ENCODE peak calls at places on chromosomes 16 and 17, in eight cellular contexts. One of them, this sample, is unnamed.
A peak's percentile ranks its signal among the peaks of the same experiment; 100 is the strongest.

GRCh38 chr17:83090424-83091256 is 11.2 kb downstream of the METRNL start:
- DNase-seq in IMR-90: no peak
- DNase-seq in lower leg skin: no peak
- DNase-seq in testis: no peak
- DNase-seq in heart left ventricle: no peak
- DNase-seq in body of pancreas: no peak
- DNase-seq in erythroblast: no peak
- DNase-seq in A549: no peak
- DNase-seq in this sample: no peak

GRCh38 chr17:82272495-82273326 is 789 bp downstream of the CSNK1D start:
- DNase-seq in A549: peak; percentile 59
- DNase-seq in heart left ventricle: peak; percentile 62
- DNase-seq in testis: peak; percentile 54
- DNase-seq in erythroblast: peak; percentile 82
- DNase-seq in IMR-90: no peak
- DNase-seq in body of pancreas: peak; percentile 54
- DNase-seq in lower leg skin: no peak
- DNase-seq in this sample: no peak

GRCh38 chr17:34715504-34715903 is 136.1 kb downstream of the TMEM132E start:
- DNase-seq in erythroblast: no peak
- DNase-seq in testis: no peak
- DNase-seq in heart left ventricle: no peak
- DNase-seq in lower leg skin: no peak
- DNase-seq in body of pancreas: no peak
- DNase-seq in A549: no peak
- DNase-seq in IMR-90: no peak
- DNase-seq in this sample: no peak

GRCh38 chr17:80122026-80122575 is 20.7 kb downstream of the GAA start:
- DNase-seq in A549: no peak
- DNase-seq in body of pancreas: no peak
- DNase-seq in testis: peak; percentile 7
- DNase-seq in lower leg skin: no peak
- DNase-seq in heart left ventricle: no peak
- DNase-seq in IMR-90: no peak
- DNase-seq in erythroblast: no peak
- DNase-seq in this sample: no peak

GRCh38 chr17:80773243-80773991 is 218.2 kb upstream of the CHMP6 start:
- DNase-seq in IMR-90: peak; percentile 80
- DNase-seq in erythroblast: no peak
- DNase-seq in body of pancreas: no peak
- DNase-seq in lower leg skin: no peak
- DNase-seq in heart left ventricle: peak; percentile 67
- DNase-seq in A549: no peak
- DNase-seq in testis: peak; percentile 45
- DNase-seq in this sample: no peak

GRCh38 chr17:10061131-10061581 is 137.2 kb downstream of the GAS7 start:
- DNase-seq in lower leg skin: peak; percentile 60
- DNase-seq in heart left ventricle: peak; percentile 62
- DNase-seq in body of pancreas: no peak
- DNase-seq in erythroblast: no peak
- DNase-seq in testis: no peak
- DNase-seq in A549: no peak
- DNase-seq in IMR-90: no peak
- DNase-seq in this sample: no peak

GRCh38 chr16:82954224-82954929 is 327.6 kb downstream of the CDH13 start:
- DNase-seq in erythroblast: no peak
- DNase-seq in A549: no peak
- DNase-seq in body of pancreas: no peak
- DNase-seq in heart left ventricle: no peak
- DNase-seq in IMR-90: peak; percentile 70
- DNase-seq in testis: no peak
- DNase-seq in lower leg skin: no peak
- DNase-seq in this sample: no peak

GRCh38 chr16:46629331-46629843 is 8.2 kb upstream of the SHCBP1 start:
- DNase-seq in heart left ventricle: no peak
- DNase-seq in body of pancreas: no peak
- DNase-seq in erythroblast: no peak
- DNase-seq in A549: peak; percentile 58
- DNase-seq in testis: no peak
- DNase-seq in IMR-90: peak; percentile 60
- DNase-seq in lower leg skin: no peak
- DNase-seq in this sample: peak; percentile 53

GRCh38 chr16:83923581-83924365 is 24.9 kb downstream of the MLYCD start:
- DNase-seq in heart left ventricle: peak; percentile 18
- DNase-seq in IMR-90: no peak
- DNase-seq in A549: no peak
- DNase-seq in testis: peak; percentile 33
- DNase-seq in lower leg skin: no peak
- DNase-seq in erythroblast: no peak
- DNase-seq in body of pancreas: no peak
- DNase-seq in this sample: no peak

GRCh38 chr16:67565470-67566100 is 3.3 kb downstream of the CTCF start:
- DNase-seq in lower leg skin: no peak
- DNase-seq in IMR-90: no peak
- DNase-seq in heart left ventricle: no peak
- DNase-seq in A549: no peak
- DNase-seq in body of pancreas: no peak
- DNase-seq in testis: no peak
- DNase-seq in erythroblast: no peak
- DNase-seq in this sample: no peak

GRCh38 chr17:15261063-15261817 is 3.9 kb downstream of the PMP22 start:
- DNase-seq in testis: peak; percentile 60
- DNase-seq in IMR-90: peak; percentile 60
- DNase-seq in A549: peak; percentile 87
- DNase-seq in heart left ventricle: peak; percentile 73
- DNase-seq in erythroblast: peak; percentile 60
- DNase-seq in body of pancreas: peak; percentile 28
- DNase-seq in lower leg skin: no peak
- DNase-seq in this sample: peak; percentile 35

GRCh38 chr16:74724820-74725549 is 24.3 kb upstream of the MLKL start:
- DNase-seq in lower leg skin: no peak
- DNase-seq in A549: no peak
- DNase-seq in IMR-90: peak; percentile 82
- DNase-seq in heart left ventricle: no peak
- DNase-seq in erythroblast: no peak
- DNase-seq in testis: no peak
- DNase-seq in body of pancreas: no peak
- DNase-seq in this sample: peak; percentile 93

GRCh38 chr16:50680907-50681885 is at the start of gene SNX20:
- DNase-seq in body of pancreas: no peak
- DNase-seq in erythroblast: no peak
- DNase-seq in IMR-90: no peak
- DNase-seq in A549: no peak
- DNase-seq in lower leg skin: no peak
- DNase-seq in testis: peak; percentile 29
- DNase-seq in heart left ventricle: peak; percentile 68
- DNase-seq in this sample: no peak

GRCh38 chr16:49951568-49952195 is 73.3 kb upstream of the CNEP1R1 start:
- DNase-seq in erythroblast: no peak
- DNase-seq in body of pancreas: no peak
- DNase-seq in A549: no peak
- DNase-seq in lower leg skin: no peak
- DNase-seq in IMR-90: no peak
- DNase-seq in testis: no peak
- DNase-seq in heart left ventricle: no peak
- DNase-seq in this sample: no peak

GRCh38 chr16:2086812-2087425 is 39.1 kb downstream of the TSC2 start:
- DNase-seq in IMR-90: no peak
- DNase-seq in heart left ventricle: no peak
- DNase-seq in lower leg skin: no peak
- DNase-seq in erythroblast: no peak
- DNase-seq in A549: no peak
- DNase-seq in body of pancreas: no peak
- DNase-seq in testis: no peak
- DNase-seq in this sample: no peak

GRCh38 chr17:81289627-81290026 is 5.5 kb downstream of the SLC38A10 start:
- DNase-seq in erythroblast: no peak
- DNase-seq in lower leg skin: no peak
- DNase-seq in testis: no peak
- DNase-seq in IMR-90: no peak
- DNase-seq in A549: no peak
- DNase-seq in body of pancreas: no peak
- DNase-seq in heart left ventricle: no peak
- DNase-seq in this sample: no peak

GRCh38 chr17:836154-836553 is 54.0 kb downstream of the MRM3 start:
- DNase-seq in lower leg skin: no peak
- DNase-seq in body of pancreas: no peak
- DNase-seq in heart left ventricle: no peak
- DNase-seq in erythroblast: no peak
- DNase-seq in testis: no peak
- DNase-seq in IMR-90: no peak
- DNase-seq in A549: no peak
- DNase-seq in this sample: no peak

GRCh38 chr17:604719-605118 is 109.9 kb downstream of the VPS53 start:
- DNase-seq in body of pancreas: no peak
- DNase-seq in IMR-90: peak; percentile 39
- DNase-seq in lower leg skin: no peak
- DNase-seq in testis: no peak
- DNase-seq in erythroblast: peak; percentile 23
- DNase-seq in A549: no peak
- DNase-seq in heart left ventricle: no peak
- DNase-seq in this sample: no peak

GRCh38 chr16:84501077-84501735 is 3.3 kb downstream of the MEAK7 start:
- DNase-seq in heart left ventricle: no peak
- DNase-seq in body of pancreas: no peak
- DNase-seq in A549: peak; percentile 76
- DNase-seq in erythroblast: no peak
- DNase-seq in IMR-90: peak; percentile 78
- DNase-seq in testis: no peak
- DNase-seq in lower leg skin: no peak
- DNase-seq in this sample: peak; percentile 72

GRCh38 chr16:4982056-4982867 is 24.1 kb downstream of the SEC14L5 start:
- DNase-seq in heart left ventricle: peak; percentile 81
- DNase-seq in lower leg skin: no peak
- DNase-seq in testis: no peak
- DNase-seq in erythroblast: no peak
- DNase-seq in A549: no peak
- DNase-seq in IMR-90: no peak
- DNase-seq in body of pancreas: no peak
- DNase-seq in this sample: no peak

DNA sequence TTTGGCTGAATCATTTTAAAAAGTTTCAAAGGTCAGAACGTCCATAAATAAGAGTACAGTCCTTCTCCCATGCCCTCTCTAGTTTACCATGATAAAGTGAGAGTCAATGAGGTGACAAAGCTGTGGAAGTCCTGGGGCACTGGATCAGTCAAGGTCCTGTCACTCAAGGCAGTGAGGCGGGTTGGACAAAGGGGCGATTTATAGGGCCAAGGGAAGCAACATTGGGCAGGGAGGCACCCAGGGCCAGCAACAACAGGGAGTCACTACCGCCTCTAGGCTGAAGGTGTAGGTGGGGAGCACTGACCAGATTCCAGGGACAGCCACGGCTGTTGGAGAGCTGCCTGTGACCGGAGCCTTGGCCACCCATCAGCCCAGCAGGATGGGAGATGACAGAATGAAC is 28.6 kb upstream of the DYNLL2 start:
- DNase-seq in lower leg skin: no peak
- DNase-seq in erythroblast: no peak
- DNase-seq in IMR-90: no peak
- DNase-seq in A549: no peak
- DNase-seq in testis: no peak
- DNase-seq in body of pancreas: no peak
- DNase-seq in heart left ventricle: no peak
- DNase-seq in this sample: no peak
- TF ChIP-seq POLR2A in lower leg skin: no peak
- TF ChIP-seq POLR2A in erythroblast: no peak
- TF ChIP-seq POLR2A in IMR-90: no peak
- TF ChIP-seq POLR2A in A549: no peak
- TF ChIP-seq POLR2A in testis: no peak
- TF ChIP-seq POLR2A in body of pancreas: no peak
- TF ChIP-seq POLR2A in heart left ventricle: no peak
- TF ChIP-seq POLR2A in this sample: no peak

DNA sequence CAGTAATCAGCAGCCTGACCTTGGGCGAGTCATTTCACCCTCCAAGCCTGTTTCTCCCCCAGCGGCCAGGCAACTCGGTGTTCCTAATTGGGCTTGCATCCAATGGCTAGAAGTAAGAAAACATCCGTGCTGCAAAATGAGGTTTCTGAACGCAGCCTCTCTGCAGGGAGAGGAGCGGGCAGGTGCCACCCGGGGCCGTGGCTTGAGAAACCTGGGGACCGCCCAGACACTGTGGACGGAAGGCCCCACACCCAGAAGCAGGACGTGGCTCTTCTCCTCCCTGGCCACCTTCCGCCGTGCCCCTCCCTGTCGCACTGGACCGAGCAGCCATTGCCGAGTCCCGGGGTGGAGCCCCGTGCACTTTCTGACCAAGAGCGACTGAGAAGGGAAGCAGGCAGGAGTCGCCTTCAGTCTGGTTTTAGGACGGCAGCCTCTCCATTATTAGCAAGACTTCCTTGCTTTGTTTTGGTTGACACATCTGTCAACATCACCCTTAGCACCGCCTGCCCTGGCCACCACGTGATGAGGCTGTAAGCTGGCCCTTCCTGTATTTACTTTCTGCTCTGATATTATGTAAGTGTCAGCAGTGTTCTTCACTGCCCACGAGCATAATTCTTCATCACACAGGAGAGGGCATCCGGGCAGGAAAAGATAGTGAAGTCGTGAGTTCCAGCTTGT is 785 bp downstream of the HERPUD1 start:
- DNase-seq in lower leg skin: peak; percentile 89
- DNase-seq in body of pancreas: peak; percentile 78
- DNase-seq in heart left ventricle: peak; percentile 84
- DNase-seq in IMR-90: peak; percentile 69
- DNase-seq in erythroblast: peak; percentile 83
- DNase-seq in testis: peak; percentile 88
- DNase-seq in A549: peak; percentile 66
- DNase-seq in this sample: peak; percentile 48
- TF ChIP-seq POLR2A in lower leg skin: no peak
- TF ChIP-seq POLR2A in body of pancreas: peak; percentile 76
- TF ChIP-seq POLR2A in heart left ventricle: no peak
- TF ChIP-seq POLR2A in IMR-90: no peak
- TF ChIP-seq POLR2A in erythroblast: no peak
- TF ChIP-seq POLR2A in testis: no peak
- TF ChIP-seq POLR2A in A549: no peak
- TF ChIP-seq POLR2A in this sample: peak; percentile 15

GRCh38 chr16:27367463-27368357 is 34.3 kb upstream of the IL21R start:
- DNase-seq in erythroblast: peak; percentile 86
- DNase-seq in heart left ventricle: peak; percentile 87
- DNase-seq in A549: peak; percentile 87
- DNase-seq in body of pancreas: peak; percentile 80
- DNase-seq in IMR-90: peak; percentile 63
- DNase-seq in testis: peak; percentile 72
- DNase-seq in lower leg skin: peak; percentile 72
- DNase-seq in this sample: peak; percentile 83
- TF ChIP-seq POLR2A in erythroblast: no peak
- TF ChIP-seq POLR2A in heart left ventricle: no peak
- TF ChIP-seq POLR2A in A549: no peak
- TF ChIP-seq POLR2A in body of pancreas: no peak
- TF ChIP-seq POLR2A in IMR-90: no peak
- TF ChIP-seq POLR2A in testis: no peak
- TF ChIP-seq POLR2A in lower leg skin: no peak
- TF ChIP-seq POLR2A in this sample: no peak

DNA sequence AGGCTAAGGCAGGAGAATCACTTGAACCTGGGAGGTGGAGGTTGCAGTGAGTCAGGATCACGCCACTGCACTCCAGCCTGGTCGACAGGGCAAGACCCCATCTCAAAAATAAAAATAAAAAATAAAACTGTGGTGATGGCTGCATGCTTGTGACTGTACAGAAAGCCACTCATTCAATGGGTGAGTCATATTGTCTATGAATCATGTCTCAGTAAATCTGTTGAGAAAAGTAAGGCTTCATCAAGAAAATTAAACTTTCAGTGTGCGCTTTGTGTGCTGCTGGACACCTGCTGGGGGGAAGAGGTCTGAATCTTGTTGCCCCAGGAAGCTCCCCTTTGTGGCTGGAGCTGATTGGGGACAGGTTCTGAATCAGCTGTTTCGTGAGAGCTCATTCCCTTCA is 11.3 kb downstream of the NUBP1 start:
- DNase-seq in erythroblast: no peak
- DNase-seq in body of pancreas: no peak
- DNase-seq in heart left ventricle: no peak
- DNase-seq in lower leg skin: no peak
- DNase-seq in testis: no peak
- DNase-seq in A549: no peak
- DNase-seq in IMR-90: peak; percentile 82
- DNase-seq in this sample: peak; percentile 26
- TF ChIP-seq POLR2A in erythroblast: no peak
- TF ChIP-seq POLR2A in body of pancreas: no peak
- TF ChIP-seq POLR2A in heart left ventricle: no peak
- TF ChIP-seq POLR2A in lower leg skin: no peak
- TF ChIP-seq POLR2A in testis: no peak
- TF ChIP-seq POLR2A in A549: no peak
- TF ChIP-seq POLR2A in IMR-90: no peak
- TF ChIP-seq POLR2A in this sample: no peak